ENCODE peak calls at places on chromosomes 3 and 15, in seven cellular contexts. V is astrocyte; C is cardiac muscle cell; D is heart right ventricle; I is CD8-positive, alpha-beta T cell; T is thyroid gland; Q is right lobe of liver. A is an unnamed sample.

GRCh38 chr3:125310623-125311076 is 64.5 kb downstream of the ZNF148 start:
- DNase-seq in V (no peak), C (no peak), D (no peak), I (peak; percentile 57), T (no peak), Q (peak; percentile 58), A (no peak)

GRCh38 chr3:123464211-123464610 is 15.3 kb upstream of the ADCY5 start:
- DNase-seq in V (no peak), C (no peak), D (no peak), I (no peak), T (no peak), Q (no peak), A (no peak)

GRCh38 chr3:179113903-179114302 is 34.3 kb upstream of the PIK3CA start:
- DNase-seq in V (peak; percentile 37), C (no peak), D (no peak), I (no peak), T (no peak), Q (no peak), A (no peak)

GRCh38 chr15:33115191-33115861 is 79.2 kb downstream of the FMN1 start:
- DNase-seq in V (no peak), C (peak; percentile 40), D (no peak), I (no peak), T (no peak), Q (no peak), A (no peak)

GRCh38 chr3:72678892-72679291 is 169.4 kb downstream of the SHQ1 start:
- DNase-seq in V (no peak), C (no peak), D (no peak), I (no peak), T (no peak), Q (no peak), A (no peak)

GRCh38 chr3:72818915-72819314 is 29.3 kb downstream of the SHQ1 start:
- DNase-seq in V (peak; percentile 85), C (no peak), D (no peak), I (no peak), T (no peak), Q (no peak), A (no peak)

GRCh38 chr15:94858011-94858410 is 626.6 kb downstream of the MCTP2 start:
- DNase-seq in V (peak; percentile 42), C (no peak), D (no peak), I (no peak), T (no peak), Q (no peak), A (no peak)

GRCh38 chr3:9770276-9770812 is 597 bp upstream of the CAMK1 start:
- DNase-seq in V (no peak), C (no peak), D (peak; percentile 92), I (no peak), T (peak; percentile 92), Q (peak; percentile 99), A (no peak)

GRCh38 chr3:75144396-75144795 is 519.7 kb upstream of the FRG2C start:
- DNase-seq in V (no peak), C (no peak), D (no peak), I (no peak), T (no peak), Q (no peak), A (no peak)

GRCh38 chr15:33104276-33104675 is 90.2 kb downstream of the FMN1 start:
- DNase-seq in V (peak; percentile 81), C (no peak), D (no peak), I (peak; percentile 12), T (no peak), Q (no peak), A (no peak)

DNA sequence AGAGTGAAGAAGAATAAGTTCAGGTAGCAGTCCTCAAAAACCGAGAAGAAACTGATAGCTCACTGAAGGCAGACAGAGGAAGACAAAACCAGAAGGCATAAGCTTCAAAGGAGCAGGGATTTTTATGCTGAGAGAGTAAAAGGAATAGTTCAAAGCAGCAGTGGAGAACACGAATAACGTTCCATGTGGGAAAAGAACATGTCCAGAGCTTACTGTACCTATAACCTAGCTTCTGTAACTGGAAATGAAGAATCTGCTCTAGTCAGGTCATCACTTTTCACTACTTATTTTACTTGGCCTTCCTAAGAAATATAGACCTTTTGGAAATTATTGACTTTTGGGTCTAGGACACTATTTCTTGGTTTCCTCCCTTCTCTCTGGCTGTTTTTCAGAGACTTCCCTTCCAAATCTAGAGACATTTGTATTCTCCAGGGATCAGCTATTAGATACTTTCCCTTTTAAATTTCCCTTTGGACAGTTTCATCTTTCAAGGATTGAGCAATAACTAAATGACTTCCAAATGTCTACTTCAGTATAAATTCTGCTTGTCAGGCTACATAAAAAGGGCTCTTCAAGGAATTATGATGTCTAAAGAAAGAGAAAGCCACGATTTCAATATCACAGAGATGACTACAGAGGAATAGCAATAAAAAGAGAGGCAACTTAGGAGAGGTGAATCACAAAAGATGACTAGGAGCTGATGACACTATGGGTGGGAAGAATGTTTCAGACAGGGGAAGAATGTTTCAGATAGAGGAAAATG is 46.7 kb downstream of the UBE3A start:
- DNase-seq in V (peak; percentile 74), C (no peak), D (no peak), I (no peak), T (no peak), Q (no peak), A (no peak)
- H3K4me3 ChIP-seq in V (no peak overlapping the region), C (no peak overlapping the region), D (no peak overlapping the region), I (no peak overlapping the region), T (no peak overlapping the region), Q (no peak overlapping the region), A (no peak overlapping the region)

DNA sequence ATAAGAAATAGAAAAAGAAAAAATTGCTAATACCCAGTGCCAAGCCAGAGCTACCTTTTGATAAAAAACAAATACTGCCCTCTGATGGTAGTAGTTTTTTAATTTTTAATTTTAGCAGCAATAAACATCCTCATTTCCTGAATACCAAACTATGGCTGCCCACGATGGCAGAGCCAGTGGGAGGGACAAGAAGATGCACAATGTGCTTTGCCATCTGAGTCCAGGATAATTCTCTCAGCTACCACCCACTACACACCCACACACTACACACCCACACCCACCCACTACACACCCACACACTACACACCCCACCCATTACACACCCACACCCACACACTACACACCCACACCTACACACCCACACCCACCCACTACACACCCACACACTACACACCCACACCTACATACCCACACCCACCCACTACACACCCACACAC is 17.8 kb downstream of the CEP19 start:
- DNase-seq in V (no peak), C (no peak), D (no peak), I (peak; percentile 20), T (no peak), Q (no peak), A (no peak)
- TF ChIP-seq CTCF in V (no peak), C (no peak), D (peak; percentile 25), I (no peak), T (no peak), Q (no peak), A (no peak)

DNA sequence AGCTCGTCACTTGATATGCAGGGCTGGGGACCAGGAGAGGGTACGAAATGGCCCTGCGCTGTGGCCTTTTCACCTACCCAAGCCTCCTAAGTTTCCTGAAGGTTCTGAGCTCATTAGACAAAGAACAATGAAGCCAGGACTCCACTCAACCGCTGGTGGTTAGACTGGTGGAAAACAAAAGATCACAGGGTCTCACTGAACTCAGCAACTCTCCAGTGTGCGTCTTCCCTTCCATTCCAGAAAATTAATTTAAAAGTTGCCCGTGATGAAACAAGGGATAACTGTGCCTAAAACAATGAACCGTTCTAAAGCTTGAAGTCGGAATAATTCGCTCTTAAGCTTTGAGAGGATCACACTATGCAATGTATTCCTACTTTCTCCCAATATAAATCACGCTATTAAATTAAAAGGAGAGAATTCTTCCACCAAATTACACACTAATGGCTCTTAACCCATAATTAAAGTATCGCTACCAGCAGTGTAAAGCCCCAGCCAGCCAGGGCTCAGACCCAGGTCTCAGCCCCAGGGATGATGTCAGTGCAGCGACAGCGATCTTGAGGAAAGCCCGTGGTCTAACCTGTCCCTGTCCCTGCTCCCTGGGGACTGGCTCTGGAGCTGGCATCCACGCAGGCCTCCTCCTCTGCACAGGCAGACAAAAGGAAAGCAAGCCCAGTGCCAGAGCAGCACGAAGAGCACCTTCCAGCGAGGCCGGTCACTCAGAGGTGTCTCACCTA is 4.9 kb downstream of the VGLL4 start:
- DNase-seq in V (no peak), C (no peak), D (peak; percentile 34), I (no peak), T (peak; percentile 24), Q (no peak), A (no peak)
- H3K4me3 ChIP-seq in V (peak overlapping the region; percentile 53), C (no peak overlapping the region), D (peak overlapping the region; percentile 3), I (no peak overlapping the region), T (no peak overlapping the region), Q (no peak overlapping the region), A (no peak overlapping the region)

DNA sequence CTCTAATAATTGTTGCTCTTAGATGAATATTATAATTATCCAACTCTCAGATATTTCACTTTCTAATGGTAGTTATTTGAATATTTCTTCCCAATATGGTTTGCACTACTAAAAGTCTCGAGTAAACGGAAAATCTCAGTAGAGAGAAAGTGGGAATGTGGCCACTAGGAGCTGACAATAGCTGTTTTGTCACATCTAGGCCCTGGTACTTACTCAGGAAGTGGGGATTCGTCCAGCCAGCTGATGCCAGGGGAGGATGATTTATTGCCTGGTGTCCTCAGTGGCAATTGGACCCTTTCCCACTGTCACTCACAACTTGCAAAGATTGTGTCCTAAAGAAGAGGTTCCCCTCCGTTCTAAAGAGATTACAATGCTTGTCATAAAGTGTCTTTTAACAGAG is 320.9 kb downstream of the MECOM start:
- DNase-seq in V (no peak), C (no peak), D (no peak), I (no peak), T (no peak), Q (no peak), A (no peak)
- TF ChIP-seq CTCF in V (no peak), C (no peak), D (no peak), I (no peak), T (no peak), Q (no peak), A (no peak)

DNA sequence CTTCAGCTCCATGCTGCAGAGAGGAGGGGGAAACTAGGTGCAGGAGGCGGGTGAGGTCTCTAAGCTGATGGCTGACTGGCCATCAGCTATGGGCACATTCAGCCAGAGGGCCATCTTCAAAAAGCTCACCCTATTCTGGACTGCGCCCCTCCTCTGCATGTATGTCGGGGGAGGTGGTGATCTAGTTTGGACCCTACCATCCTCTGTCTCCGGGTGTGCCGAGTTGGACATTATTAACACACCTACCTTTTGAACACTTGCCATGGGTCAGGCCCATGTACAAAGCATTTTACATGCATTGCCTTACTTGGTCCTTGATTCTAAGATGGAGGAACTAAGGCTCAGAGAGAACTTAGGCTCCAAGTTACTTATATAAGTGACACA is 1.4 kb downstream of the NISCH start:
- DNase-seq in V (no peak), C (no peak), D (no peak), I (no peak), T (no peak), Q (no peak), A (no peak)
- H3K4me3 ChIP-seq in V (peak overlapping the region; percentile 78), C (peak overlapping the region; percentile 87), D (peak overlapping the region; percentile 82), I (peak overlapping the region; percentile 86), T (peak overlapping the region; percentile 60), Q (no peak overlapping the region), A (peak overlapping the region; percentile 88)

A was measured in RWPE2.